ENCODE peak calls at places on chromosomes 2 and 18, in four cellular contexts. E is ovary, A is small intestine, O is caudate nucleus. K is an unnamed sample.

GRCh38 chr2:83055338-83056010 is 1403.6 kb downstream of the SUCLG1 start:
- DNase-seq in E (no peak), A (no peak), O (no peak), K (no peak)

GRCh38 chr2:148567716-148568115 is 76.8 kb upstream of the EPC2 start:
- DNase-seq in E (no peak), A (no peak), O (no peak), K (no peak)

GRCh38 chr2:8049851-8050571 is 631.8 kb upstream of the ID2 start:
- DNase-seq in E (no peak), A (peak), O (no peak), K (no peak)

GRCh38 chr18:61546598-61546997 is 213.4 kb downstream of the CDH20 start:
- DNase-seq in E (no peak), A (no peak), O (peak), K (no peak)

GRCh38 chr2:132416080-132416911 is at the start of gene GPR39:
- DNase-seq in E (peak), A (peak), O (peak), K (no peak)

GRCh38 chr2:100274566-100275199 is 47.6 kb downstream of the LONRF2 start:
- DNase-seq in E (no peak), A (no peak), O (no peak), K (no peak)

GRCh38 chr18:54102123-54102522 is 122.3 kb downstream of the MBD2 start:
- DNase-seq in E (no peak), A (no peak), O (no peak), K (no peak)

GRCh38 chr2:46198931-46199330 is 98.3 kb upstream of the EPAS1 start:
- DNase-seq in E (no peak), A (no peak), O (no peak), K (no peak)

GRCh38 chr2:23363268-23363667 is 21.7 kb upstream of the KLHL29 start:
- DNase-seq in E (no peak), A (no peak), O (no peak), K (no peak)

GRCh38 chr18:8911408-8912340 is 190.8 kb upstream of the NDUFV2 start:
- DNase-seq in E (no peak), A (no peak), O (no peak), K (no peak)

GRCh38 chr2:236603361-236604015 is 33.9 kb downstream of the ACKR3 start:
- DNase-seq in E (no peak), A (no peak), O (no peak), K (no peak)

GRCh38 chr2:143946436-143947385 is 573.2 kb downstream of the ZEB2 start:
- DNase-seq in E (no peak), A (no peak), O (no peak), K (no peak)

GRCh38 chr2:100747551-100747950 is 72.4 kb upstream of the NPAS2 start:
- DNase-seq in E (no peak), A (peak), O (no peak), K (no peak)

DNA sequence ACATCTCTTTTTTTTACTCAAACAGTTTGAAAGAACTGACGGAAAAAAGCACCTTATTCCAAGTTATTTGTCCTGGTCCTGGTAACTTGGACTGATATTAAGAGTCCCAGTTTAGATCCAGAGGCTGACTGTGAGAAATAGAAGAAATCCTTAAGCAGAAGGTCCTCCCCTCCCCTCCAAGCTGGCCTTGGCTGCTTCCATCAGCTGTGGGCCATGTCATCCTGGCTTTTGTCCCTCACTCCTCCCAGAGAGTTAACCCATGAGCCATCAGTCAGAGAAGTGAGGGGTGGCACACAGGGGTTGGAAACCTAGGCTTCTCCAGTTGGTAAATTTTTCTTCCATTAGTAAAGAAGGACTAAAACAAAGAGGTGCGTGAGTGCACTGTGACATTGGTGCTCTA is 9.7 kb upstream of the NAPG start:
- DNase-seq in E (no peak), A (no peak), O (no peak), K (no peak)
- H3K27ac ChIP-seq in E (no peak), A (no peak), O (no peak), K (no peak)

GRCh38 chr2:69309336-69310048 is 77.5 kb downstream of the GFPT1 start:
- DNase-seq in E (peak), A (peak), O (no peak), K (no peak)
- H3K27ac ChIP-seq in E (no peak), A (peak), O (peak), K (no peak)

DNA sequence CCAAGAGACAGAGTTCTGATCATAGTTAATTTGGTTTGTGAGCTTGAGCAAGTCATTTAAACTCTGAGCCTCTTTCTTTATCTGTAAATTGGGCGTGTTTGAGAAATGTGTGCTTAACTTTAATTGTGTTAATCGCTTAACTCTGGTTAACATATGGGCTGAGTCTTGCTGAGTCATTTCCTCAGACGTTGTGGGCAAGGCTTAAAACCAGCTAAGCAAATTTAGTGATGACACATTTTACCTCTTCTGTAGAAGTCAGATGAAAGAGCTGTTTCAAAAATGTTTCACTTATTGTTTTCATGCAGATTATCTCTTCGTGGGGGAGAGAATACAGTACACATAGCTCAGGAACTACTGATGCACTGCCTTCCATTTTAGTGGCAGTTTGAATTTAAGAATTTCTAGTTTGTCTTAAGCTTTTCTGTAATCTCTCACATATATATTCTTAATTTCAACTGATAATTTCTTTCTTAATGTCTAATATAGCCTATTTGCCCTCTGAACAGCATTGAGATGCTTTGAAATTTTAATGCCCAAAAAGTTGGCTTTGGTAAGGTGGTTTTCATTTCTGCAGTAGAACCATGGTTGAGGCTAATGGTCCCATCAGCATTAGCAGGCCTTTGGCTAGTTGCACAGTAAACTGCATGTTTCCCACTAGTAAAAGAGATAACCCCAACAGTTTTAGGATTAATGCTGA is 34.9 kb downstream of the RAB10 start:
- DNase-seq in E (no peak), A (peak), O (peak), K (peak)
- H3K27ac ChIP-seq in E (no peak), A (peak), O (no peak), K (peak)

GRCh38 chr18:396571-396970 is 103.9 kb downstream of the COLEC12 start:
- DNase-seq in E (no peak), A (no peak), O (no peak), K (no peak)
- H3K27ac ChIP-seq in E (no peak), A (no peak), O (no peak), K (no peak)

GRCh38 chr2:54496920-54497319 is 40.8 kb downstream of the SPTBN1 start:
- DNase-seq in E (no peak), A (no peak), O (no peak), K (no peak)
- H3K27ac ChIP-seq in E (no peak), A (no peak), O (no peak), K (no peak)

GRCh38 chr2:98805412-98806265 is 74.7 kb upstream of the MGAT4A start:
- DNase-seq in E (no peak), A (no peak), O (peak), K (no peak)

GRCh38 chr2:98804736-98805135 is 73.8 kb upstream of the MGAT4A start:
- DNase-seq in E (no peak), A (no peak), O (no peak), K (no peak)

GRCh38 chr2:98808546-98808945 is 77.6 kb upstream of the MGAT4A start:
- DNase-seq in E (no peak), A (no peak), O (no peak), K (no peak)

GRCh38 chr2:98807221-98807620 is 76.3 kb upstream of the MGAT4A start:
- DNase-seq in E (no peak), A (no peak), O (no peak), K (no peak)

DNA sequence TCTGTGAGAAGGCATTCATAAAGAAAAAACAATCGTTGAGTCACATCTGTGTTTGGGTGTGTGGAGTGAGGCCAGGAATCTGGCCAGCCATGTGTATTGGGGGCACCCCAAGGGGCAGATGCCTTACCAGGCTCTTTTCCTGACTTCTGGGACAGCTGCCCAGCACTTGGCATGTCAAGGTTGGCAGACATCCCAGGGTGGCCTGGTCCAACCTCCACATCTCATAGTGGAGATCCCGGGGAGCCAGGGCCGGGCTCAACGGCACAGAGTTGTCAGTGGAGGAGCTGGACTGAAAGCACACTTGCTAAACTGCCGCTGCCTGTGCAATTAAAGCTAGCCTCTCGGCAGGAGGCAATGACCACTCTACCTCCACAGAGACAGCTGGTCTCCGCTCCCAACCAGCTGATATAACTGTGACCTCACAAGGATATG is 75.3 kb upstream of the MGAT4A start:
- DNase-seq in E (no peak), A (no peak), O (peak), K (no peak)
- H3K27ac ChIP-seq in E (no peak), A (peak), O (peak), K (no peak)

DNA sequence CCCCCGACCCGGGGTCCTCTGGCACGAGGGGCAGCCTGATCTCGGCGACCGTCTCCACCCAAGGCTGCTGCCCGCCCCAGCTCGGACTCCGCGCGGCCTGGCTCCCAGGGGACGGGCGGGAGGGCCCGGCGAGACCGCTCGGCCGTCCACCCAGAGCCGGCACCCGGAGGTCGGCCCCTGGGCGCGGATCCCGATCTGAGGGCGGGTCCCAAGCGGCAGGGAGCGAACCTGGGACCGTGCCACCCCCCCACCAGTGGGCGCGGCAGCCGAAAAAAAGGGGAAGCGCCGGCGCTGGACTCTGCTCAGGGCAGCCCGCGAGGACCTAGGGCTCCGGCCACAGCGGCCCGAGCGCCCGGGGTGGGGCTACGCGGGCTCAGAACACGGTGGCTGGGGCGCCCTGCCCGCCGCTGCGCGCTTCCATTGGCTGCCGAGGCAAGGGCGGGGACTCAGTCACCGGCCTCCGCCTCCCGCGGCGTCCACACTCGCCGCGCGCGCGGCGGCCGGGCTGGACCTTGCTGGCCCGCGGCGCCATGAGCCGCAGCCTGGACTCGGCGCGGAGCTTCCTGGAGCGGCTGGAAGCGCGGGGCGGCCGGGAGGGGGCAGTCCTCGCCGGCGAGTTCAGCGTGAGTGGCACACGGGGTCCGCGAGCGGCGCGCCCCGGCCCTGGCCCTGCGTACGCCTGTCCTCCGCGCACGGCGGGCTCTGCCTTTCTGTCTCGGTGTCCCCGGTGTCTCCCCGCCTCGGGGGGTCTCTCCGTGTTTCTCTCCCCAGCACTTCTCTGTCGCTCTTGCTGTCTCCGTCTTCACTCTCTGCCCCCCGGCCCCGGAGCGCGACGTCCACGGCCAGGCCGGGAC is at the start of gene PTPN18:
- DNase-seq in E (peak), A (peak), O (peak), K (peak)
- H3K27ac ChIP-seq in E (no peak), A (peak), O (no peak), K (peak)

DNA sequence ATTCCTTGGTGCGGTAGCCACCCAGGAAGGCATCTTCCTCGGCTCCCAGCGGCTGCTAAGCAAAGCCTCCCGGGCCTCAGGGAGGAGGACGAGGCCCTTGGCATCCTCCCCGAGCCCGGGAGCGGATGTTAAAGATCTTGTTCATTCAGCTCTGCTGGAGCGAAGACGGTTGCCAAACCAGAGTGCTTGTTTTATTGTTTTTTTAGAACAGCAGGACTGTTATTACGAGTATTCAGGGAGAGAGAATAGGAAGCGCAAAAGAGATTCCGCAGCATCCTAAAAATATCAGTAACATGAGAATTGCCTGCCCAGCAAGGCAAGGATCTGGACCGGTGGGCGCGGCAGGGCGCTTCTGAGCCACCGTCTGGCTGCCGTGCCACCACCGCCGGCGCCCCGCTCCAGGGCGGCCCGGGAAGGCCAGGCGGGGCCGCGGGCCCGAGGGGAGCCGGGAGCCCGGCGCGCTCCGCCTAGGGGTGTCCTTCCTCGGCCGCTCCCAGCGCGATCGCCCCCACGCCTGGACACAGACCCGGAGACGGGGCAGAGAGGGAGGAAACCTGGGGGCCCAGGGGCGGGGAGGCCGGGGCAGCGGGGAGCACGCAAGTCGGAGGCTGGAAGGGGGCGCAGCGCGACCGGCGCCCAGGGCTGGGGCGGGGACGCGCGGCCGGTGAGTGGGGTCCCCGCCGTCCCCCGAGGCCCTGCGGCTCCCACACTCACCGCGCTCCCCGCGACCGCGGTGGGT is 850 bp downstream of the CYS1 start:
- DNase-seq in E (peak), A (peak), O (no peak), K (peak)
- H3K27ac ChIP-seq in E (peak), A (peak), O (peak), K (no peak)

DNA sequence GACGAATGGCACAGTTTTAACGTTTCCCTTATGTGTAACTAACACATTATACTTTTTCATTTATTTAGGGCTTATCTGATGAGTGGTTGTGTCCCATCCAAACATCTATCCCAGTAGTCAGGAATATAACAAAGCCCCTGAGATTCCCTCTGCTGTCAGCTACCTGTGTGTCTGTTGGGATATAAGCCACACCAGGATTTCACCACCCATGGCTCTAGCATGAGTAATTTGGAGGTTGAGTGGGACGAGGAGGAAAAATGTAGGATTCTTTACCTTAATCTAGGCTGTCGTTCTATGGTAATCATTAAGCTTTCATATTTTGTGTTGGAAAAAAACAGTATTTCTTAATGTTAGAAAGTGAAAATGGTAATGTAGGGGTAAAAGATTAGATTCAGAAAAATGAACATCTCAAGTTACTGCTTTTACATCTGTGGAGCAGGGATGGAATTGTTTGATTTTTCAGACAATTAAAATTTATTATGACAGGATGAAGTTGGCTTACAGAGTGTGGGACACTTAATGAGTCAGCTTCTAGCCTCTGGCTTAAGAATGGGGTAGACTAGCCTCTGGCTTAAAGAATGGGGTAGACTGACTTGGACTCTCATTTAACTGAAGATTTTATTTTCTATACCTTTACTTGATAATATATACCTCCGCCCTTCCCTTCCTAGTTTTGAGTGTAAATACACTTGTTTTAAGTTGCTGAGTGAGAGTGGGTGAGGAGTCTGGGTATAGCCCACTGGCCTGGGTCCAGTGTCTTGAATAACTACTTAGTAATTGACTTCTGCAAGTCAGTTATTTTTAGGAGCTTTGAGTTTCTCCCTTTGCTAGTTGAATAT is 88.5 kb upstream of the RANBP2 start:
- DNase-seq in E (no peak), A (no peak), O (no peak), K (no peak)
- H3K27ac ChIP-seq in E (no peak), A (no peak), O (no peak), K (no peak)

GRCh38 chr2:39399570-39399969 is 37.5 kb downstream of the MAP4K3 start:
- DNase-seq in E (no peak), A (no peak), O (no peak), K (no peak)

GRCh38 chr2:39390126-39390692 is 46.9 kb downstream of the MAP4K3 start:
- DNase-seq in E (no peak), A (no peak), O (no peak), K (no peak)

GRCh38 chr2:39395313-39395712 is 41.8 kb downstream of the MAP4K3 start:
- DNase-seq in E (no peak), A (no peak), O (no peak), K (no peak)

GRCh38 chr2:39392672-39393071 is 44.4 kb downstream of the MAP4K3 start:
- DNase-seq in E (no peak), A (no peak), O (no peak), K (no peak)

DNA sequence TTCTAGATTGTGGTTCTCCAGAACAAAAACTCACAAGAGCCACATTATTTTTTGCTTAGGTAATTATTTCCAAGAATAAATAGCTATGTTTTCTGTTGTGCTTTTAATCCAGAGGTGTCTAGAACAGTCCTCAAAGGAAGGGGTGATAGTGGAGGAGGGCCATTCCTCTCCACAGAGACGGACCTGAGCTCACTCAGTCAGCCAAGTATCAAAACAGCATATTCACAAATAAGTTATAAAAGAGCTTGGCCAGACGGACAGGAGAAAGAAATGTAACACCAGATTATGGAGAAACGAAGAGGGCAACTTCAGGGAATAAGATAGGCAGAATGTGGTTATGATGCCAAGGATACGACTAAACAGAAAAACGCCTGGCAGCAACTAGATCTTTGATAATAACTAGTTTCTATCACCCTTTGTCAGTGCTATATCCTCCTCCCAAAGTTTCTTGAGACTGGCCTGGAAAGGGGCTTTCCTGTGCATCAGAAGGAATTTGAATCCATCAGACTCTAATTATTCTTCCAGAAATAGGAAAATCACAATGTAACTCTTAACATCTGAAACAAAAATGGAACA is 42.6 kb downstream of the MAP4K3 start:
- DNase-seq in E (no peak), A (no peak), O (no peak), K (no peak)
- H3K27ac ChIP-seq in E (no peak), A (no peak), O (no peak), K (no peak)

K was measured in CD4-positive, CD25-positive, alpha-beta regulatory T cell.